ENCODE peak calls at places on chromosomes 13 and 19, in ten cellular contexts. W is transverse colon, Q is breast epithelium, G is stomach, S is testis, V is GM12892, M is spleen, T is HepG2, U is uterus, Z is A549. E is an unnamed sample.

GRCh38 chr13:74246398-74246975 is 112.3 kb upstream of the KLF12 start:
- DNase-seq in T (no peak), Z (no peak), S (peak; percentile 29), G (no peak), M (no peak), V (no peak), U (no peak), W (no peak), Q (no peak), E (no peak)

GRCh38 chr19:23520441-23520840 is 125.2 kb upstream of the ZNF91 start:
- DNase-seq in W (no peak), T (no peak), M (no peak), U (no peak), S (no peak), G (no peak), V (no peak), Q (no peak), Z (no peak), E (no peak)

GRCh38 chr13:100490692-100491091 is 97.9 kb downstream of the GGACT start:
- DNase-seq in T (no peak), W (no peak), S (no peak), V (no peak), Q (no peak), G (no peak), U (no peak), Z (no peak), M (no peak), E (no peak)

GRCh38 chr19:5782945-5783919 is 1.3 kb downstream of the PRR22 start:
- DNase-seq in T (no peak), G (no peak), Q (no peak), V (no peak), W (no peak), Z (no peak), U (no peak), S (no peak), M (no peak), E (no peak)

GRCh38 chr19:5128251-5128931 is 159.5 kb downstream of the KDM4B start:
- DNase-seq in U (peak; percentile 65), V (no peak), M (no peak), G (peak; percentile 71), T (no peak), W (no peak), Z (no peak), S (peak; percentile 93), Q (no peak), E (no peak)

GRCh38 chr13:39317284-39317683 is 279.0 kb downstream of the NHLRC3 start:
- DNase-seq in T (no peak), V (no peak), Z (no peak), Q (no peak), G (no peak), W (peak; percentile 11), S (peak; percentile 34), M (no peak), U (peak; percentile 66), E (no peak)

GRCh38 chr13:49681837-49682236 is 9.4 kb downstream of the EBPL start:
- DNase-seq in U (no peak), S (no peak), G (no peak), M (no peak), T (no peak), Z (no peak), Q (no peak), W (no peak), V (no peak), E (no peak)

GRCh38 chr19:4519521-4520277 is 1.4 kb upstream of the PLIN4 start:
- DNase-seq in T (no peak), W (peak; percentile 50), U (peak; percentile 84), M (no peak), Z (peak; percentile 31), G (no peak), Q (no peak), S (no peak), V (no peak), E (no peak)

GRCh38 chr19:38289955-38290354 is 14.1 kb upstream of the C19orf33 start:
- DNase-seq in W (no peak), M (no peak), T (no peak), Z (no peak), U (no peak), Q (no peak), G (no peak), V (no peak), S (no peak), E (no peak)

GRCh38 chr19:33492951-33493350 is 28.6 kb downstream of the PEPD start:
- DNase-seq in T (no peak), U (no peak), G (no peak), W (no peak), S (no peak), Z (no peak), M (peak; percentile 61), V (no peak), Q (no peak), E (no peak)

GRCh38 chr19:14149509-14149994 is 13.2 kb upstream of the ASF1B start:
- DNase-seq in S (peak; percentile 74), V (peak; percentile 68), M (peak; percentile 87), W (peak; percentile 70), U (peak; percentile 84), Z (no peak), G (peak; percentile 51), T (no peak), Q (peak; percentile 67), E (no peak)

GRCh38 chr13:90519157-90519556 is 828.3 kb upstream of the MIR17HG start:
- DNase-seq in S (no peak), V (no peak), U (no peak), Z (no peak), G (no peak), T (no peak), M (peak; percentile 41), Q (no peak), W (no peak), E (no peak)

GRCh38 chr13:111328803-111329410 is 8.5 kb downstream of the TEX29 start:
- DNase-seq in S (no peak), G (no peak), Z (no peak), M (no peak), Q (no peak), V (no peak), U (no peak), W (no peak), T (no peak), E (no peak)

GRCh38 chr19:40703029-40703755 is 12.7 kb upstream of the NUMBL start:
- DNase-seq in T (no peak), M (no peak), V (no peak), S (no peak), W (no peak), Z (no peak), Q (no peak), U (no peak), G (no peak), E (no peak)

GRCh38 chr13:40221460-40222201 is 444.8 kb downstream of the FOXO1 start:
- DNase-seq in U (peak; percentile 77), W (peak; percentile 28), Z (no peak), V (no peak), G (no peak), T (peak; percentile 41), Q (no peak), S (peak; percentile 23), M (no peak), E (no peak)

GRCh38 chr19:48479686-48480085 is 10.5 kb downstream of the CYTH2 start:
- DNase-seq in Q (no peak), T (no peak), U (no peak), S (no peak), Z (no peak), M (no peak), V (no peak), G (no peak), W (no peak), E (no peak)
- TF ChIP-seq POLR2A in Q (no peak), T (no peak), U (no peak), S (no peak), Z (no peak), M (no peak), V (no peak), G (no peak), W (no peak), E (no peak)

GRCh38 chr13:107851670-107852460 is 363.5 kb downstream of the LIG4 start:
- DNase-seq in G (no peak), Z (no peak), U (no peak), W (no peak), M (no peak), S (no peak), Q (no peak), V (no peak), T (no peak), E (peak; percentile 26)

GRCh38 chr13:107860284-107860683 is 355.1 kb downstream of the LIG4 start:
- DNase-seq in Z (no peak), G (no peak), V (no peak), U (no peak), M (no peak), T (no peak), W (no peak), S (no peak), Q (no peak), E (no peak)

GRCh38 chr13:107854880-107855279 is 360.5 kb downstream of the LIG4 start:
- DNase-seq in U (no peak), G (no peak), T (no peak), W (no peak), M (no peak), V (no peak), Z (no peak), Q (no peak), S (no peak), E (no peak)
- TF ChIP-seq POLR2A in U (no peak), G (no peak), T (no peak), W (no peak), M (no peak), V (no peak), Z (no peak), Q (no peak), S (no peak), E (no peak)

DNA sequence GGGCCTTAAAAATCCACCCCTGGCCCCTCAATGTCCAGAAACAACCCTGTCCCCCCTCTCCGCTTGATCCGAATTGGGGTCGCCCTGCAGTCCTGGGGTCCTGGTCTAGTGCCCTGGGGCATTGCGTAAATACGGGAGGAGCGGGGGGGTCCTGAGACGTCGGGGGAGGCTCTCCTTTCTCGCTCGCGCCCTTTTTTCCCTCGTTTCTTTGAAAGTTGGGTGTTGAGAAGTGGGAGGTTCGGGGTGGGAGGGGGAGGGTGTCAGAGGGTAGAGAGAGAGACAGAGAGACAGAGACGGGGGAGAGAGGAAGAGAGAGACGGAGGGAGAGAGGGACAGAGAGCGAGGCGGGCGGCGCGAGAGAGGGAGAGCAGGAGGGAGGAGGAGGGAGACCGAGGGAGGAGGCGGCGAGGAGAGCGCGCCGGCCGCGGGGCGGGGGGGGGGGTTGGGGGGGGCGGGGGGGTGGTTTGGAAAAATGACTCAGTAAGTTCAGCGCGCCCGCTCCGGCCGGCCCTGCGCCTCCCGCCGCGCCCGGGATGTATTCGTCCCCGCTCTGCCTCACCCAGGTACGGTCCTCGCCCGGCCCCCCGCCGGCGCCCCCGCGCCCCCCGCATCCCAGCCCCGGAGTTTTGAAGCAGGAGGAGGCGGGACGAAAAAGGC is at the start of gene NFIC:
- DNase-seq in S (peak; percentile 81), M (peak; percentile 87), Q (peak; percentile 82), G (peak; percentile 78), U (peak; percentile 92), W (peak; percentile 71), V (peak; percentile 64), Z (peak; percentile 87), T (no peak), E (peak; percentile 84)
- TF ChIP-seq POLR2A in S (no peak), M (no peak), Q (peak; percentile 24), G (no peak), U (peak; percentile 31), W (peak; percentile 30), V (no peak), Z (no peak), T (no peak), E (peak; percentile 24)

GRCh38 chr19:11033763-11034162 is 55.5 kb upstream of the LDLR start:
- DNase-seq in U (no peak), M (no peak), G (no peak), S (no peak), Z (no peak), W (no peak), V (no peak), T (no peak), Q (no peak), E (no peak)
- TF ChIP-seq POLR2A in U (no peak), M (no peak), G (no peak), S (no peak), Z (no peak), W (no peak), V (no peak), T (no peak), Q (no peak), E (no peak)